ENCODE peak calls at places on chromosomes 5 and 9, in ten cellular contexts. M is frontal cortex; G is NCI-H2081; C is COR-L47; O is activated CD4-positive, alpha-beta memory T cell treated with anti-CD3 and anti-CD28 coated beads, Interleukin-2, amount 10 ng/mL, durations not matched to agents 7 days and 5 days; U is SW 1271; X is activated CD4-positive, CD25-positive, alpha-beta regulatory T cell treated with anti-CD3 and anti-CD28 coated beads, Interleukin-2, amount 50 U/mL, for 16 hours; T is NCI-H774; N is NCI-H1694 treated with DMSO at 0.1 percent for 48 hours; F is thoracic aorta. Q is an unnamed sample.

GRCh38 chr9:630817-631216 is 210.7 kb upstream of the DMRT1 start:
- DNase-seq in M (no peak), G (no peak), C (no peak), O (no peak), U (no peak), X (no peak), T (no peak), N (no peak), F (no peak), Q (no peak)

GRCh38 chr5:174917976-174918554 is 193.7 kb downstream of the MSX2 start:
- DNase-seq in M (no peak), G (no peak), C (no peak), O (no peak), U (no peak), X (no peak), T (no peak), N (no peak), F (no peak), Q (no peak)

GRCh38 chr5:8848362-8848761 is 697.5 kb downstream of the SEMA5A start:
- DNase-seq in M (no peak), G (peak), C (peak), O (no peak), U (no peak), X (no peak), T (no peak), N (no peak), F (no peak), Q (no peak)

GRCh38 chr5:98723061-98723460 is 50.4 kb upstream of the RGMB start:
- DNase-seq in M (no peak), G (no peak), C (no peak), O (no peak), U (no peak), X (no peak), T (no peak), N (no peak), F (no peak), Q (no peak)

GRCh38 chr9:18720691-18721090 is 246.7 kb downstream of the ADAMTSL1 start:
- DNase-seq in M (no peak), G (no peak), C (no peak), O (no peak), U (no peak), X (no peak), T (no peak), N (no peak), F (no peak), Q (no peak)

GRCh38 chr9:100637787-100638186 is 59.9 kb downstream of the CAVIN4 start:
- DNase-seq in M (no peak), G (no peak), C (no peak), O (no peak), U (no peak), X (no peak), T (no peak), N (no peak), F (no peak), Q (no peak)

GRCh38 chr5:144183254-144183889 is 12.7 kb downstream of the KCTD16 start:
- DNase-seq in M (peak), G (peak), C (no peak), O (no peak), U (peak), X (no peak), T (peak), N (peak), F (no peak), Q (no peak)

GRCh38 chr5:85334-85995 is 6.5 kb upstream of the PLEKHG4B start:
- DNase-seq in M (no peak), G (peak), C (no peak), O (no peak), U (no peak), X (no peak), T (peak), N (no peak), F (no peak), Q (no peak)

GRCh38 chr9:94700445-94700844 is 26.1 kb upstream of the AOPEP start:
- DNase-seq in M (no peak), G (no peak), C (no peak), O (no peak), U (no peak), X (no peak), T (no peak), N (no peak), F (no peak), Q (no peak)

GRCh38 chr5:73867344-73868335 is 241.6 kb downstream of the ARHGEF28 start:
- DNase-seq in M (no peak), G (peak), C (no peak), O (no peak), U (no peak), X (no peak), T (peak), N (no peak), F (no peak), Q (no peak)

GRCh38 chr5:170313344-170313743 is 15.8 kb upstream of the LCP2 start:
- DNase-seq in M (no peak), G (no peak), C (no peak), O (peak), U (no peak), X (no peak), T (no peak), N (no peak), F (no peak), Q (no peak)

GRCh38 chr5:92580814-92581213 is 1000.2 kb downstream of the NR2F1-AS1 start:
- DNase-seq in M (no peak), G (no peak), C (no peak), O (no peak), U (no peak), X (no peak), T (no peak), N (no peak), F (no peak), Q (no peak)

GRCh38 chr5:172055421-172055820 is 49.0 kb upstream of the FBXW11 start:
- DNase-seq in M (no peak), G (no peak), C (no peak), O (no peak), U (no peak), X (no peak), T (no peak), N (no peak), F (no peak), Q (no peak)

GRCh38 chr9:124855944-124856773 is 2.9 kb downstream of the WDR38 start:
- DNase-seq in M (no peak), G (peak), C (no peak), O (no peak), U (peak), X (no peak), T (no peak), N (no peak), F (no peak), Q (no peak)

GRCh38 chr5:109681763-109682162 is 8.0 kb upstream of the MAN2A1 start:
- DNase-seq in M (no peak), G (no peak), C (no peak), O (no peak), U (no peak), X (no peak), T (no peak), N (no peak), F (no peak), Q (no peak)

GRCh38 chr9:23582836-23583235 is 243.2 kb downstream of the ELAVL2 start:
- DNase-seq in M (no peak), G (no peak), C (no peak), O (no peak), U (no peak), X (no peak), T (no peak), N (no peak), F (no peak), Q (no peak)

GRCh38 chr9:98997580-98997979 is 53.9 kb downstream of the COL15A1 start:
- DNase-seq in M (no peak), G (no peak), C (no peak), O (no peak), U (no peak), X (no peak), T (no peak), N (no peak), F (no peak), Q (no peak)

GRCh38 chr9:72363226-72363625 is 1.8 kb downstream of the ZFAND5 start:
- DNase-seq in M (no peak), G (no peak), C (no peak), O (no peak), U (no peak), X (no peak), T (no peak), N (no peak), F (no peak), Q (no peak)

GRCh38 chr9:108844391-108844790 is 11.4 kb downstream of the ACTL7B start:
- DNase-seq in M (no peak), G (peak), C (peak), O (no peak), U (no peak), X (no peak), T (no peak), N (no peak), F (no peak), Q (no peak)

GRCh38 chr5:77015938-77016569 is 14.2 kb upstream of the AGGF1 start:
- DNase-seq in M (peak), G (peak), C (peak), O (no peak), U (peak), X (no peak), T (no peak), N (no peak), F (no peak), Q (no peak)

GRCh38 chr5:173196133-173196952 is 38.7 kb downstream of the NKX2-5 start:
- DNase-seq in M (no peak), G (no peak), C (no peak), O (no peak), U (no peak), X (no peak), T (no peak), N (no peak), F (no peak), Q (no peak)

GRCh38 chr9:93427655-93428379 is 23.7 kb upstream of the FAM120A start:
- DNase-seq in M (no peak), G (no peak), C (no peak), O (no peak), U (no peak), X (no peak), T (no peak), N (no peak), F (no peak), Q (no peak)

GRCh38 chr5:154197801-154198461 is 7.4 kb downstream of the GALNT10 start:
- DNase-seq in M (no peak), G (peak), C (peak), O (peak), U (no peak), X (peak), T (peak), N (no peak), F (no peak), Q (no peak)